ENCODE peak calls at places on chromosomes 12 and 14, in six cellular contexts. N, C, Y, H, F and K are unnamed samples.

GRCh38 chr14:28671425-28671824 is 95.2 kb upstream of the FOXG1 start:
- DNase-seq in N (no peak), C (peak), Y (no peak), H (no peak), F (no peak), K (peak)

GRCh38 chr12:67441736-67442346 is 172.7 kb downstream of the CAND1 start:
- DNase-seq in N (peak), C (peak), Y (peak), H (peak), F (peak), K (peak)

GRCh38 chr12:62692884-62693283 is 226.3 kb downstream of the MON2 start:
- DNase-seq in N (peak), C (peak), Y (peak), H (no peak), F (no peak), K (peak)

GRCh38 chr14:100107236-100107635 is 42.0 kb downstream of the EVL start:
- DNase-seq in N (peak), C (no peak), Y (no peak), H (no peak), F (no peak), K (no peak)

GRCh38 chr14:80468331-80469122 is 257.2 kb upstream of the DIO2 start:
- DNase-seq in N (no peak), C (no peak), Y (no peak), H (no peak), F (no peak), K (no peak)

GRCh38 chr12:77724367-77724957 is 106.2 kb upstream of the NAV3 start:
- DNase-seq in N (peak), C (peak), Y (peak), H (peak), F (no peak), K (peak)

GRCh38 chr12:111692575-111693210 is 6.8 kb downstream of the ACAD10 start:
- DNase-seq in N (no peak), C (peak), Y (peak), H (no peak), F (no peak), K (peak)

GRCh38 chr12:106084759-106085158 is 54.0 kb downstream of the NUAK1 start:
- DNase-seq in N (no peak), C (no peak), Y (no peak), H (no peak), F (no peak), K (no peak)

GRCh38 chr12:53495903-53496751 is 3.1 kb downstream of the MAP3K12 start:
- DNase-seq in N (peak), C (peak), Y (peak), H (peak), F (peak), K (peak)

GRCh38 chr14:77980475-77981321 is 180.8 kb downstream of the ADCK1 start:
- DNase-seq in N (no peak), C (no peak), Y (no peak), H (no peak), F (peak), K (no peak)

GRCh38 chr12:50505945-50506344 is 1.2 kb downstream of the DIP2B start:
- DNase-seq in N (peak), C (no peak), Y (peak), H (no peak), F (peak), K (peak)

GRCh38 chr12:132630672-132631071 is 12.1 kb downstream of the P2RX2 start:
- DNase-seq in N (no peak), C (no peak), Y (no peak), H (no peak), F (no peak), K (no peak)

GRCh38 chr14:50045039-50045711 is 71.2 kb downstream of the VCPKMT start:
- DNase-seq in N (peak), C (peak), Y (peak), H (peak), F (peak), K (peak)

GRCh38 chr14:63840981-63841380 is 11.8 kb upstream of the SYNE2 start:
- DNase-seq in N (peak), C (no peak), Y (no peak), H (no peak), F (peak), K (peak)

DNA sequence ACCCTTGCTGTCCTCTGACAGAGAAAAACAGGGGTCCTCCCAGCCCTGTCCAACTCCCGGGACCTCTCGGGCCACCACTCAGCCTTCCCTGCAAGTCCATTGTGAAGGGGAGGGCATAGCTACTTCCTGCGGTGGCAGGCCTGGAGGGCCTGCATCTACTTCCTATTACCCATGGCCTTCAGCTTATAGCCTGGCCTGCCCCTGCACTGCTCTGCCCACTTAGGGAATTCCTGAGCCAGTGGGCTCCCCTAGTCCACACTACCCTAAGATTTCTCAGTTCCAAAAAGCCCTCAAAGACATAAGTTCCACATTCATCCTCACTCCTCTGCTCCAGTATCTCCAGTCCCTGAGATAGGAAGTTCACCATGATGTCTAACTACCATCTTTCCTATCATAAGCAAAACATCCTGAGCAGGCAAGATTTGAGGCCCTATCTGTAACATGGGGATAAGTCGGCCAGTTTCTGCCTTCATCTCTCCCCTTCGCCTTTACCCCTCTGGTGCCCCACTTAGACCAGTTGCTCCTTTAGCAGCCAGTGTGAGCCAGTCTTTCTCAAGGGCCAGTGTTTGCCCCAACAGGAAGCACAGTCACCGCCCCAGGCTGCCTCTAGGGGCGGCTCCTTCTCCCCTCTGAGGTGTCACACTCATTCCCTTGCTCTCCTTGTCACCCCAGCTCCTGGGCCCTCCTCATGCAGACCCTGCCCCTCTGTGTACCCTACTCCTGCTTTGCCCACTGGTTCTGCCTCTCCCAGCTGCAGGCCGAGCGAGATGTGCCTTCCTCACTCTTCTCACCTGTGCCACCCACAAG is 10.9 kb downstream of the HDAC7 start:
- DNase-seq in N (no peak), C (peak), Y (no peak), H (no peak), F (peak), K (no peak)
- H3K4me3 ChIP-seq in N (no peak), C (no peak), Y (no peak), H (no peak), F (no peak), K (no peak)

GRCh38 chr12:27233814-27234213 is 10.3 kb upstream of the STK38L start:
- DNase-seq in N (no peak), C (no peak), Y (no peak), H (no peak), F (no peak), K (no peak)
- TF ChIP-seq CTCF in N (peak), C (no peak), Y (peak), H (peak), F (no peak), K (peak)

GRCh38 chr14:60655114-60655897 is 6.0 kb upstream of the SIX1 start:
- DNase-seq in N (no peak), C (no peak), Y (no peak), H (no peak), F (no peak), K (no peak)

GRCh38 chr14:60652674-60653387 is 3.6 kb upstream of the SIX1 start:
- DNase-seq in N (no peak), C (peak), Y (no peak), H (no peak), F (no peak), K (peak)

GRCh38 chr14:60653388-60653690 is 4.1 kb upstream of the SIX1 start:
- DNase-seq in N (no peak), C (no peak), Y (no peak), H (no peak), F (no peak), K (no peak)

GRCh38 chr14:60654303-60654925 is 5.1 kb upstream of the SIX1 start:
- DNase-seq in N (no peak), C (peak), Y (no peak), H (no peak), F (no peak), K (no peak)

DNA sequence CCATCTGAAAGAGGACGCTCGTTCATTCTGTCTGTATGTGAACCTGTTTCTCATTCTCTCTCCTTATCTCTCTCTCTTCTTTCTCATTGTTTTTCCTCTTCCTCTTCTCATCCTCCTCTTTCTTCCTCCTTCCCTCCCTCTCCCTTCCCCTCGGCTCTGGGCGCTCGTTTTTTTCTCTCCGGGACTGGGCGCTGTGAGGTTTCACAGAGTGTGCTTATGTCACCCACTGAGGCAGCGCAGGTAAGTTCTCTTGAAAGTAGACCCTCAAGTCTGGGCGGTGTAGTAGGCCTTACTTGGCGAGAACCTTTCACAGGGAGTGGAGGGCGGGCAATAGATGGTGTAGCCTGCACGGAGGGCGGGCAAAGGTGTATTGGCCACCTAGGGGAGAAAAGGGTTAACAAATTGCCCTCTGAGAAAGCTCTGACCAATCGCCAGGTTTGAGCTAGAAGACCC is 4.5 kb upstream of the SIX1 start:
- DNase-seq in N (no peak), C (no peak), Y (no peak), H (no peak), F (no peak), K (no peak)
- H3K4me3 ChIP-seq in N (no peak), C (no peak), Y (no peak), H (peak), F (no peak), K (peak)

GRCh38 chr14:45990252-45990651 is 661.3 kb downstream of the RPL10L start:
- DNase-seq in N (no peak), C (no peak), Y (no peak), H (no peak), F (no peak), K (peak)
- TF ChIP-seq CTCF in N (peak), C (no peak), Y (peak), H (peak), F (no peak), K (peak)

DNA sequence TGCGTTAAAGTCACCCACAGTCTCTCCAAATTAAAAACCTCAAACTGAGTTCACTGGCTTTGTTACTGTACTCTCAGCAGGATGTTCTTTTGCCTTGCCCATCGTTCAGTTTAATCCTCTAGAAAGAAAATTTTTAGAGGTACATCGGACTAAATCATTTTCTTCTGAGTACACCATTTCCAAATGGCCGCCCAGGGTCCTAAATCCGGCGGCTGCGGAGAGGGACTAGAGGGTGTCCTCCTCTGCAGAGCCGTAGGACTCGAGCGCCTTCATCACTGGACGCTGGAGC is 1.4 kb downstream of the LIN7A start:
- DNase-seq in N (no peak), C (no peak), Y (no peak), H (no peak), F (no peak), K (peak)
- H3K4me3 ChIP-seq in N (peak), C (peak), Y (peak), H (peak), F (peak), K (peak)

GRCh38 chr12:88393017-88393767 is 187.1 kb downstream of the KITLG start:
- DNase-seq in N (peak), C (peak), Y (no peak), H (no peak), F (no peak), K (peak)
- TF ChIP-seq CTCF in N (peak), C (peak), Y (peak), H (peak), F (peak), K (peak)

DNA sequence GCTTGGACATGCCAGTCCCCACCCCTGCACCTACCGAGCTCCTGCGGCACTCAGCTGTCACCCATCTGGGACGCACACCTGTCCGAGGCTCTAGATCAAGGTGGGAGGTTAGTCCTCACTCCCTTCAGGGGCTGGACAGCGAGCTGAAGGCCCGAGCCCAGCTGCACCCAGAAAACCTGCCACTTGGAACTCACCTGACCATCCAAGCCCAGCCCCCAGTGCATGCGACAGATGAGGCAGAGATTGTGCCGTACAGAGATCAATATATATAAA is 3.0 kb downstream of the ANKRD9 start:
- DNase-seq in N (no peak), C (no peak), Y (no peak), H (no peak), F (no peak), K (no peak)
- H3K4me3 ChIP-seq in N (no peak), C (no peak), Y (no peak), H (no peak), F (no peak), K (no peak)